ENCODE peak calls at places on chromosomes 16 and 17, in five cellular contexts. G is B cell, F is sciatic nerve, M is endothelial cell, Y is astrocyte of the spinal cord. A is an unnamed sample.

GRCh38 chr16:72467157-72467759 is 295.3 kb upstream of the PMFBP1 start:
- DNase-seq in Y (peak; percentile 66), M (peak; percentile 10), F (no peak), G (no peak), A (peak; percentile 71)

GRCh38 chr16:24834459-24835335 is 11.1 kb upstream of the SLC5A11 start:
- DNase-seq in F (no peak), M (peak; percentile 27), G (no peak), Y (peak; percentile 41), A (peak; percentile 59)

GRCh38 chr16:28992496-28992895 is 7.6 kb downstream of the LAT start:
- DNase-seq in G (no peak), Y (no peak), M (no peak), F (no peak), A (no peak)

GRCh38 chr17:58387834-58388233 is 29.5 kb downstream of the RNF43 start:
- DNase-seq in M (no peak), G (no peak), F (no peak), Y (no peak), A (no peak)

GRCh38 chr17:41784207-41784744 is 2.2 kb downstream of the JUP start:
- DNase-seq in Y (no peak), G (no peak), M (no peak), F (no peak), A (peak; percentile 20)

GRCh38 chr16:13168091-13168572 is 266.7 kb downstream of the SHISA9 start:
- DNase-seq in F (no peak), Y (no peak), G (no peak), M (no peak), A (no peak)

GRCh38 chr17:83064732-83065659 is 14.4 kb upstream of the METRNL start:
- DNase-seq in Y (no peak), M (no peak), G (peak; percentile 13), F (peak; percentile 66), A (no peak)

GRCh38 chr16:74760007-74760767 is 14.4 kb downstream of the FA2H start:
- DNase-seq in M (no peak), Y (no peak), F (peak; percentile 35), G (no peak), A (peak; percentile 87)

GRCh38 chr16:87303962-87304521 is 13.2 kb downstream of the C16orf95 start:
- DNase-seq in M (no peak), Y (no peak), G (no peak), F (no peak), A (no peak)

GRCh38 chr17:17059301-17059890 is 17.1 kb downstream of the MPRIP start:
- DNase-seq in Y (no peak), F (peak; percentile 49), G (no peak), M (no peak), A (no peak)

GRCh38 chr17:67488161-67488560 is 111.1 kb downstream of the PITPNC1 start:
- DNase-seq in F (peak; percentile 68), M (no peak), Y (no peak), G (no peak), A (no peak)

GRCh38 chr17:53150101-53150698 is 672.5 kb upstream of the KIF2B start:
- DNase-seq in G (no peak), Y (no peak), F (no peak), M (no peak), A (peak; percentile 30)

GRCh38 chr16:82150569-82150968 is 19.5 kb downstream of the MPHOSPH6 start:
- DNase-seq in M (no peak), F (no peak), G (no peak), Y (no peak), A (no peak)

GRCh38 chr16:89189358-89190025 is 10.8 kb downstream of the SLC22A31 start:
- DNase-seq in M (peak; percentile 6), Y (no peak), F (no peak), G (no peak), A (no peak)

A was measured in RKO.